ENCODE peak calls at places on chromosome 1, in seven cellular contexts. H, S, Q, K, J, Z and X are unnamed samples.

GRCh38 chr1:209648931-209649776 is 3.1 kb downstream of the LAMB3 start:
- DNase-seq in H (no peak), S (no peak), Q (no peak), K (no peak), J (no peak), Z (no peak), X (no peak)

GRCh38 chr1:193417420-193417819 is 231.0 kb upstream of the B3GALT2 start:
- DNase-seq in H (no peak), S (peak; percentile 22), Q (no peak), K (no peak), J (peak; percentile 11), Z (no peak), X (no peak)

GRCh38 chr1:193103759-193104495 is 1.3 kb downstream of the GLRX2 start:
- DNase-seq in H (no peak), S (no peak), Q (no peak), K (no peak), J (no peak), Z (no peak), X (no peak)

GRCh38 chr1:93093332-93094006 is 14.4 kb downstream of the MTF2 start:
- DNase-seq in H (no peak), S (no peak), Q (no peak), K (no peak), J (no peak), Z (no peak), X (no peak)

GRCh38 chr1:34409689-34410229 is 233.1 kb downstream of the C1orf94 start:
- DNase-seq in H (no peak), S (no peak), Q (no peak), K (no peak), J (no peak), Z (no peak), X (no peak)

GRCh38 chr1:58837886-58838285 is 54.0 kb upstream of the JUN start:
- DNase-seq in H (no peak), S (no peak), Q (no peak), K (no peak), J (no peak), Z (no peak), X (no peak)

GRCh38 chr1:117821782-117822447 is 107.5 kb downstream of the GDAP2 start:
- DNase-seq in H (no peak), S (no peak), Q (no peak), K (no peak), J (no peak), Z (no peak), X (peak; percentile 24)

GRCh38 chr1:202275061-202275770 is 66.5 kb downstream of the UBE2T start:
- DNase-seq in H (no peak), S (no peak), Q (no peak), K (peak; percentile 13), J (no peak), Z (no peak), X (no peak)

GRCh38 chr1:84665703-84666317 is 24.5 kb downstream of the SSX2IP start:
- DNase-seq in H (no peak), S (no peak), Q (no peak), K (no peak), J (no peak), Z (no peak), X (no peak)